ENCODE peak calls at places on chromosomes 5 and 9, in nine cellular contexts. K is fibroblast of lung, N is cardiac fibroblast, C is heart right ventricle, U is fibroblast of pulmonary artery, R is Caco-2, T is sigmoid colon, M is astrocyte of the spinal cord, X is GM23248. J is an unnamed sample.

GRCh38 chr5:114065942-114066341 is 295.9 kb upstream of the KCNN2 start:
- DNase-seq in U (no peak), R (no peak), M (no peak), C (no peak), X (no peak), K (no peak), T (no peak), N (no peak), J (no peak)

GRCh38 chr5:178624626-178625546 is 2.0 kb downstream of the CLK4 start:
- DNase-seq in M (no peak), X (peak; percentile 73), R (no peak), C (no peak), K (peak; percentile 33), U (no peak), T (no peak), N (peak; percentile 8), J (no peak)

GRCh38 chr9:13113751-13114150 is 165.7 kb downstream of the MPDZ start:
- DNase-seq in T (no peak), C (no peak), X (peak; percentile 36), R (no peak), M (peak; percentile 6), N (no peak), K (peak; percentile 22), U (peak; percentile 4), J (no peak)

GRCh38 chr5:392431-392988 is 50.5 kb upstream of the EXOC3 start:
- DNase-seq in X (peak; percentile 46), N (no peak), M (peak; percentile 42), T (no peak), K (peak; percentile 55), C (no peak), R (no peak), U (peak; percentile 19), J (no peak)

GRCh38 chr9:21770877-21771560 is 31.4 kb upstream of the MTAP start:
- DNase-seq in M (peak; percentile 89), R (no peak), C (no peak), X (peak; percentile 88), K (peak; percentile 94), N (peak; percentile 90), T (no peak), U (peak; percentile 92), J (peak; percentile 93)

GRCh38 chr5:170110403-170111087 is 4.8 kb downstream of the FOXI1 start:
- DNase-seq in C (no peak), N (no peak), K (no peak), X (no peak), T (peak; percentile 29), R (no peak), M (no peak), U (no peak), J (no peak)

GRCh38 chr5:150999704-151000452 is 20.5 kb upstream of the GPX3 start:
- DNase-seq in C (peak; percentile 49), N (peak; percentile 60), U (peak; percentile 36), M (peak; percentile 25), K (peak; percentile 19), X (no peak), T (peak; percentile 85), R (no peak), J (no peak)

GRCh38 chr9:135617538-135617900 is 21.8 kb downstream of the GLT6D1 start:
- DNase-seq in K (no peak), N (no peak), X (no peak), M (no peak), C (no peak), U (no peak), T (no peak), R (no peak), J (no peak)

GRCh38 chr5:891837-892389 is 688 bp downstream of the BRD9 start:
- DNase-seq in U (peak; percentile 18), X (peak; percentile 66), C (no peak), M (peak; percentile 16), T (no peak), K (peak; percentile 28), R (peak; percentile 22), N (peak; percentile 28), J (no peak)

GRCh38 chr5:149170292-149170691 is 29.0 kb downstream of the ABLIM3 start:
- DNase-seq in X (no peak), R (no peak), C (no peak), K (peak; percentile 77), N (peak; percentile 34), U (no peak), M (peak; percentile 38), T (no peak), J (no peak)

GRCh38 chr5:176776141-176776865 is 34.1 kb upstream of the UNC5A start:
- DNase-seq in M (no peak), N (no peak), K (no peak), X (no peak), C (no peak), U (no peak), R (no peak), T (peak; percentile 35), J (no peak)

GRCh38 chr5:141821430-141821925 is 56.7 kb downstream of the PCDH1 start:
- DNase-seq in X (peak; percentile 94), U (peak; percentile 90), N (peak; percentile 90), K (peak; percentile 85), R (peak; percentile 48), M (peak; percentile 69), C (no peak), T (no peak), J (peak; percentile 53)

GRCh38 chr9:87684627-87685204 is 41.2 kb upstream of the CTSL start:
- DNase-seq in R (peak; percentile 53), C (no peak), T (no peak), U (peak; percentile 52), N (peak; percentile 36), X (peak; percentile 51), M (no peak), K (peak; percentile 17), J (no peak)

GRCh38 chr9:132585954-132586829 is 3.8 kb downstream of the BARHL1 start:
- DNase-seq in X (no peak), C (no peak), N (no peak), K (no peak), R (no peak), M (no peak), T (no peak), U (no peak), J (no peak)

GRCh38 chr5:178453224-178453623 is 137.0 kb downstream of the COL23A1 start:
- DNase-seq in U (no peak), M (peak; percentile 32), N (no peak), C (no peak), T (no peak), R (no peak), K (peak; percentile 23), X (peak; percentile 34), J (no peak)

GRCh38 chr5:125890387-125890955 is 532.7 kb upstream of the GRAMD2B start:
- DNase-seq in R (no peak), C (no peak), N (peak; percentile 92), M (no peak), U (peak; percentile 67), X (no peak), K (peak; percentile 25), T (no peak), J (no peak)

GRCh38 chr5:40022057-40022456 is 597.3 kb upstream of the DAB2 start:
- DNase-seq in K (no peak), R (no peak), X (no peak), T (no peak), C (no peak), U (no peak), N (no peak), M (no peak), J (no peak)

GRCh38 chr5:94562327-94562971 is 56.0 kb downstream of the KIAA0825 start:
- DNase-seq in K (no peak), X (no peak), R (no peak), M (no peak), N (no peak), U (no peak), T (no peak), C (no peak), J (peak; percentile 46)

GRCh38 chr9:131252120-131252519 is 24.2 kb downstream of the FAM78A start:
- DNase-seq in M (no peak), C (no peak), N (no peak), X (no peak), T (no peak), R (no peak), K (no peak), U (no peak), J (no peak)

GRCh38 chr5:58849995-58850667 is 267.3 kb downstream of the RAB3C start:
- DNase-seq in C (no peak), N (peak; percentile 56), R (peak; percentile 92), K (peak; percentile 17), M (peak; percentile 28), T (no peak), U (peak; percentile 64), X (peak; percentile 56), J (peak; percentile 7)

DNA sequence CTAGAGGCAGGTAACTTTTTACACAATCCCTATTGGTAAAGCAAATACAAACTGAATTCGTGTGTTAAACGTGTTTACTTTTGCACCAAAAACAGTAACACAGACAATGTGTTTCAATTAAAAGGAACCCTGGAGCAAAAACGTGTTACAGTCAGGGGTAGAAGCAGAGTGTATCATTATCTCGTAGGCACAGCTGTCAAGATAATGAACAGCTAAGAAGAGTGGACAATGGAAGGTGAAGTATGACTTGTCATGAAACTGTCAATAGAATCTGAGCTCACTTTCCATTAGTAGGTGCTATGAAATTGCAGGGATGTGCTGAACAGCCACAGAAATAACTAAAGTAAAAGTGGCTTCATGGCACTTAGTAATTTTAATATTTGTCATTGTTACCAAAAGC is 1229.8 kb upstream of the WWC1 start:
- DNase-seq in U (no peak), R (no peak), C (no peak), T (no peak), M (no peak), N (no peak), X (no peak), K (no peak), J (no peak)
- H3K4me3 ChIP-seq in U (no peak overlapping the region), R (no peak overlapping the region), C (no peak overlapping the region), T (no peak overlapping the region), M (no peak overlapping the region), N (no peak overlapping the region), X (no peak overlapping the region), K (no peak overlapping the region), J (no peak overlapping the region)

GRCh38 chr9:110578896-110579752 is at the start of gene SVEP1:
- DNase-seq in T (peak; percentile 77), X (peak; percentile 92), K (peak; percentile 78), R (peak; percentile 29), C (peak; percentile 55), N (peak; percentile 76), U (peak; percentile 73), M (peak; percentile 48), J (no peak)
- H3K4me3 ChIP-seq in T (peak within 1 kb of the TSS; percentile 57), X (peak within 1 kb of the TSS; percentile 96), K (peak within 1 kb of the TSS; percentile 75), R (peak within 1 kb of the TSS; percentile 37), C (peak within 1 kb of the TSS; percentile 64), N (peak within 1 kb of the TSS; percentile 72), U (peak within 1 kb of the TSS; percentile 71), M (peak within 1 kb of the TSS; percentile 46), J (peak within 1 kb of the TSS; percentile 37)

GRCh38 chr5:103444333-103445038 is 118.1 kb downstream of the NUDT12 start:
- DNase-seq in R (peak; percentile 10), C (no peak), K (no peak), T (no peak), N (no peak), U (no peak), X (no peak), M (no peak), J (no peak)
- H3K4me3 ChIP-seq in R (no peak overlapping the region), C (no peak overlapping the region), K (no peak overlapping the region), T (no peak overlapping the region), N (no peak overlapping the region), U (no peak overlapping the region), X (no peak overlapping the region), M (no peak overlapping the region), J (no peak overlapping the region)

DNA sequence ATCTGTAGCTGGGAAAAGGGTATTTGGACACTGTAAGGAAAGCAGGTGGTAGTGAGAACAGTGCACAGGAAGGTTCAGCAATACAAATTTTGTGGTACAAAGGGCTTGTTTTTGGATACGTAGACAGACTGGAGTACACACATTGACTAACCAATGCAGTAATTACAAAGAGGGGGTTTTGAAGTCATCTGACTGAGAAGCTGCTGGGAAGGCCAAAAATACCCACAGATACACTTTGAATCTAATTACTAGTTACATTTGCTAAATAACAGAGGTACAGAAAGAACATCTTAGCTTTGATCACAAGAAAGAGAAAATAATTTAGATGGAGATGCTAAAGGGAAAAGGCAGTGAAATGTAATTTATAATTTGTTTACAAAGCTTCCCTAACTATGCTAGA is 45.9 kb downstream of the PKD2L2 start:
- DNase-seq in N (no peak), C (no peak), U (no peak), X (no peak), M (no peak), R (no peak), K (no peak), T (no peak), J (no peak)
- H3K4me3 ChIP-seq in N (no peak overlapping the region), C (no peak overlapping the region), U (no peak overlapping the region), X (no peak overlapping the region), M (no peak overlapping the region), R (no peak overlapping the region), K (no peak overlapping the region), T (no peak overlapping the region), J (no peak overlapping the region)